ENCODE peak calls at places on chromosomes 4 and X, in four cellular contexts. U is lower leg skin, N is cardiac muscle cell, T is brain microvascular endothelial cell. E is an unnamed sample.

GRCh38 chr4:94691552-94691951 is 66.2 kb upstream of the BMPR1B start:
- DNase-seq in N (no peak), U (no peak), T (no peak), E (no peak)

GRCh38 chr4:87620491-87620890 is 12.2 kb downstream of the DSPP start:
- DNase-seq in T (no peak), N (no peak), U (no peak), E (no peak)

GRCh38 chrX:10327651-10328050 is 170.9 kb downstream of the CLCN4 start:
- DNase-seq in T (peak), N (no peak), U (no peak), E (no peak)

GRCh38 chr4:130545171-130545570 is 1449.2 kb downstream of the C4orf33 start:
- DNase-seq in U (no peak), N (peak), T (no peak), E (no peak)

GRCh38 chr4:159504634-159505033 is 401.8 kb downstream of the RAPGEF2 start:
- DNase-seq in N (peak), U (no peak), T (peak), E (no peak)

GRCh38 chr4:4519296-4519898 is 22.5 kb downstream of the STX18 start:
- DNase-seq in N (peak), T (no peak), U (no peak), E (no peak)

GRCh38 chr4:55468724-55469123 is 73.0 kb downstream of the TMEM165 start:
- DNase-seq in U (no peak), N (no peak), T (peak), E (no peak)

GRCh38 chrX:130034178-130034577 is 51.7 kb downstream of the BCORL1 start:
- DNase-seq in N (no peak), U (no peak), T (no peak), E (no peak)

GRCh38 chr4:16051132-16051531 is 32.7 kb downstream of the PROM1 start:
- DNase-seq in T (no peak), N (no peak), U (no peak), E (no peak)

GRCh38 chr4:183190900-183191527 is 92.0 kb downstream of the WWC2 start:
- DNase-seq in T (no peak), N (no peak), U (no peak), E (no peak)

GRCh38 chrX:148695362-148695761 is 194.9 kb downstream of the AFF2 start:
- DNase-seq in N (no peak), T (no peak), U (no peak), E (no peak)

GRCh38 chrX:106935175-106935574 is 15.0 kb downstream of the CLDN2 start:
- DNase-seq in T (no peak), N (no peak), U (no peak), E (no peak)

GRCh38 chr4:141248029-141248428 is 27.3 kb downstream of the ZNF330 start:
- DNase-seq in T (peak), N (no peak), U (no peak), E (no peak)

GRCh38 chrX:154132366-154132765 is 11.7 kb upstream of the OPN1LW start:
- DNase-seq in T (no peak), N (no peak), U (no peak), E (no peak)

GRCh38 chr4:33268776-33269175 is 2548.6 kb downstream of the PCDH7 start:
- DNase-seq in N (no peak), U (no peak), T (no peak), E (no peak)

GRCh38 chr4:151983854-151984253 is 223.0 kb upstream of the GATB start:
- DNase-seq in T (no peak), U (no peak), N (no peak), E (no peak)

GRCh38 chrX:16076834-16077233 is 46.5 kb upstream of the GRPR start:
- DNase-seq in T (no peak), N (no peak), U (no peak), E (no peak)

GRCh38 chr4:160887668-160888067 is 1276.1 kb downstream of the FSTL5 start:
- DNase-seq in U (no peak), T (no peak), N (no peak), E (no peak)

GRCh38 chr4:118772149-118773081 is 63.5 kb downstream of the SEC24D start:
- DNase-seq in U (no peak), N (peak), T (no peak), E (no peak)

GRCh38 chr4:159487284-159487747 is 384.4 kb downstream of the RAPGEF2 start:
- DNase-seq in N (peak), U (peak), T (peak), E (peak)

GRCh38 chr4:48375651-48376291 is 34.4 kb downstream of the SLAIN2 start:
- DNase-seq in N (no peak), U (peak), T (peak), E (no peak)

GRCh38 chr4:169079942-169080827 is 70.1 kb upstream of the CBR4 start:
- DNase-seq in T (peak), N (no peak), U (peak), E (no peak)

GRCh38 chr4:88382621-88383020 is 4.0 kb downstream of the HERC6 start:
- DNase-seq in T (no peak), N (no peak), U (no peak), E (no peak)

GRCh38 chr4:3122081-3122563 is 47.6 kb downstream of the HTT start:
- DNase-seq in N (no peak), U (no peak), T (peak), E (no peak)

GRCh38 chr4:86810867-86811266 is 38.3 kb downstream of the SLC10A6 start:
- DNase-seq in U (no peak), N (no peak), T (no peak), E (no peak)

GRCh38 chr4:180688480-180688879 is 1554.7 kb upstream of the TENM3 start:
- DNase-seq in U (no peak), N (no peak), T (no peak), E (no peak)

GRCh38 chr4:23654791-23655190 is 235.1 kb downstream of the PPARGC1A start:
- DNase-seq in T (no peak), U (no peak), N (no peak), E (no peak)

GRCh38 chrX:152637649-152638442 is at the start of gene GABRQ:
- DNase-seq in U (no peak), T (peak), N (peak), E (peak)

GRCh38 chr4:70885174-70885573 is 17.0 kb upstream of the MOB1B start:
- DNase-seq in U (no peak), T (no peak), N (no peak), E (no peak)
- TF ChIP-seq CTCF in U (no peak), T (no peak), N (no peak), E (no peak)

GRCh38 chr4:8600266-8600665 is 7.7 kb downstream of the CPZ start:
- DNase-seq in N (no peak), T (no peak), U (no peak), E (no peak)
- TF ChIP-seq CTCF in N (no peak), T (no peak), U (no peak), E (no peak)

GRCh38 chrX:41014776-41015175 is 70.5 kb upstream of the USP9X start:
- DNase-seq in T (no peak), U (no peak), N (no peak), E (no peak)

GRCh38 chrX:41005445-41005992 is 79.7 kb upstream of the USP9X start:
- DNase-seq in U (no peak), N (no peak), T (no peak), E (no peak)

GRCh38 chrX:41009816-41010187 is 75.4 kb upstream of the USP9X start:
- DNase-seq in T (no peak), N (no peak), U (no peak), E (no peak)

DNA sequence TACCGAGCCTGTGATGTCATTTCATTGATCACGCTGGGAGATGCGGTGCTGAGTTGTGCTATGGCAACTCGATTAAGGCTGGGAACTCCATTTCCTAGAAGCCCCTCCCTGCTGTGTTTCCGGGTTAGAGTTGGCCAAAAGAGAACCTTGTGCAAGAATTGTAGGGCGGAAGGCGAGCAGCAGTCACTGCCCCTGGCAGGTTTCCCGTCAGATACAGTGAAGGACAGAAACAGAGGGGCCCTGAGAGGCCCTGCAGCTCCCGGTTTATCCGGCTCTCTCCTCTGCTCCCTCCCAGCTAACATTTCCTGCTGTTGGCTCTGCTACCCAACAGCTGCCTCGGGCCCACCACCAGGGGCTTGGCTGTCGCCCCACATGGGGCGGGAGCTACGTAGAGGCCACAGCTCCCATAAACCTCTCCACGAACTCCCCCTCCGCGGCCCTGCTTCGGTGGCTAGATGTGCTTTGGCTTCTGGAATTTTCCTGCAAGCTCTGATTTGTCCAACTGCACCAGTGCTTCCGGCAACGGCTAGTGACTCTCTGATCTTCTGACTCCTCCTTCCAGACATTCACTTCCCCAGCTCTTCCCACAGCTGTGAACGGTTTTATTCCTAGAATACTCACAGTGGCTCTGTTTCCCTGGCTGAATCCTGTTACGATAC is 74.9 kb upstream of the USP9X start:
- DNase-seq in T (peak), U (peak), N (peak), E (peak)
- TF ChIP-seq CTCF in T (peak), U (no peak), N (peak), E (no peak)

GRCh38 chr4:176964116-176964691 is 171.5 kb upstream of the VEGFC start:
- DNase-seq in T (no peak), N (no peak), U (no peak), E (no peak)
- TF ChIP-seq CTCF in T (peak), N (no peak), U (no peak), E (no peak)

DNA sequence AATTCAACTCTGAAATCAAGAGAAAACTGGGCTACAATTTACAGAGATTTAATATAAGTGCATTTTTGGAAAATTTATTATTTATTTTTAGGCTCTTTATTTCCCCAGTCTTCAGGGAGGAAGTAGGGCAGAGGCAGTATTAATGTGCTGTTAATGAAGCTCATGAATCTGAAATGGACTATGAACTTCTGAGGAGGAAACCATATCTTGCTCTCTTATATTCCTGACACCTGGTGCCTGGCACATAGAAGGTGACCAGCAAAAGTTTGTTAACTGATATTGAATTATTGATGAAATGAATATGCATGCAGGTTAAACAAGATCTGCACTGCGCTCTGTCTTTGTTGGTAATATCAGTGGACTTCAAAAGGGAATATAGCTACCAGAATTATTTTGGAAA is 55.1 kb downstream of the UGT8 start:
- DNase-seq in U (no peak), N (no peak), T (no peak), E (no peak)
- TF ChIP-seq CTCF in U (no peak), N (no peak), T (no peak), E (no peak)

GRCh38 chrX:121336831-121337421 is 289.5 kb downstream of the GLUD2 start:
- DNase-seq in U (no peak), T (no peak), N (no peak), E (no peak)

DNA sequence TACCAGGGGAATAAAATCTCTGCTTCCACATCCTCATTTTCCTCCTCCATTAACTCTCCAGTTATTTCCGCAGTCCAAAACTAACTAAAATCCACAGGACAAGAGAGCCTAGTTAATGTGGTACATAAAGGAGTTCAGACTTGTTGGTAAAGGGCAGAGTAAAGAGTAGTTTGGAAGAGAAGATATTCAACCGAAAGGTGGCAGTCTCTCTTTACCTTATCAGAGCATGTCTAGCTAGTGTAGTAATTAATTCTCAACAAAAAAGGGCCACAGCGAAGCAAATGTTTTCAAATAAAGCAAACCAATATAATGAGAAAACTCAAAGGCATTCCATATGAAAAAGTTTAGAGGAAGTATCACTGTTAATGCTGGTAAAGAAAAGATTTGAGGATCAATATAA is 286.5 kb downstream of the GLUD2 start:
- DNase-seq in N (peak), U (no peak), T (no peak), E (no peak)
- TF ChIP-seq CTCF in N (no peak), U (no peak), T (no peak), E (no peak)

GRCh38 chrX:39652336-39652735 is 445.4 kb downstream of the BCOR start:
- DNase-seq in T (no peak), U (no peak), N (no peak), E (no peak)
- TF ChIP-seq CTCF in T (peak), U (no peak), N (peak), E (no peak)

E was measured in nephron progenitor cell.